ENCODE peak calls at places on chromosomes 5 and 9, in five cellular contexts. X, V, U, L and K are unnamed samples.

GRCh38 chr9:86043999-86044398 is 55.4 kb downstream of the GOLM1 start:
- DNase-seq in L (no peak), V (no peak), U (peak), X (no peak), K (no peak)

GRCh38 chr9:107933042-107933441 is 443.5 kb upstream of the KLF4 start:
- DNase-seq in L (no peak), U (no peak), X (no peak), V (no peak), K (no peak)

GRCh38 chr5:58080573-58080972 is 379.3 kb downstream of the PLK2 start:
- DNase-seq in U (no peak), V (no peak), X (no peak), L (no peak), K (no peak)

GRCh38 chr5:69450116-69450515 is 35.2 kb downstream of the MARVELD2 start:
- DNase-seq in U (no peak), L (no peak), X (no peak), V (no peak), K (no peak)

GRCh38 chr5:132464155-132464939 is 26.2 kb downstream of the IRF1 start:
- DNase-seq in V (no peak), L (no peak), X (no peak), U (no peak), K (no peak)

GRCh38 chr5:33890147-33890546 is 1.6 kb downstream of the ADAMTS12 start:
- DNase-seq in L (no peak), X (no peak), V (no peak), U (no peak), K (no peak)

GRCh38 chr5:147849226-147849625 is 17.8 kb upstream of the SPINK1 start:
- DNase-seq in V (no peak), U (no peak), X (no peak), L (no peak), K (no peak)

GRCh38 chr9:126411225-126411947 is 84.8 kb downstream of the MVB12B start:
- DNase-seq in X (no peak), L (no peak), V (no peak), U (no peak), K (no peak)

GRCh38 chr9:75033789-75034473 is 5.8 kb upstream of the CARNMT1 start:
- DNase-seq in U (no peak), V (no peak), X (no peak), L (no peak), K (no peak)

GRCh38 chr5:159887050-159887449 is 29.2 kb upstream of the ADRA1B start:
- DNase-seq in X (no peak), V (no peak), U (no peak), L (no peak), K (no peak)

GRCh38 chr5:127564002-127564769 is 46.7 kb downstream of the PRRC1 start:
- DNase-seq in V (peak), U (no peak), L (peak), X (no peak), K (no peak)

GRCh38 chr5:150452914-150453313 is 3.4 kb upstream of the RPS14 start:
- DNase-seq in X (no peak), U (no peak), V (no peak), L (no peak), K (no peak)

GRCh38 chr9:133369923-133370322 is 5.9 kb downstream of the SURF4 start:
- DNase-seq in V (no peak), U (no peak), X (no peak), L (no peak), K (no peak)

DNA sequence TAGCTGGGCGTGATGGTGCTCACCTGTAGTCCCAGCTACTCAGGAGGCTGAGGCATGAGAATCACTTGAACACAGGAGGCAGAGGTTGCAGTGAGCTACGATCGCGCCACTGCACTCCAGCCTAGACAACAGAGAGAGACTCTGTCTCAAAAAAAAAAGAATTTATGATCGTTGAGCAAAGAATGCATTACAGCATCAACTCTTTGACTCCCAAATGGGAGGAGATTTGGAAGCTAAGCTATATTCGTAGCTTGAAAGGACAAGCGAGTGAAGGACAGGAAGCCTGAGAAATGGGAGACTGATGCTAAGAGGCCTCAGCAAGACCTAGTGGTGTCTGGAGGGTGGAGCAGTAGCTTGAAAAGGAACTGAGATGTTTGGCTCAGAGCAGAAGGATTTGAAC is 10.3 kb upstream of the CCIN start:
- DNase-seq in V (no peak), U (no peak), L (no peak), X (no peak), K (no peak)
- H3K27ac ChIP-seq in V (peak), U (peak), L (no peak), X (no peak), K (peak)

GRCh38 chr5:88952344-88952743 is 69.4 kb upstream of the MEF2C start:
- DNase-seq in X (no peak), U (no peak), L (no peak), V (no peak), K (no peak)
- TF ChIP-seq POLR2AphosphoS5 in X (no peak), U (no peak), L (no peak), V (no peak), K (no peak)

DNA sequence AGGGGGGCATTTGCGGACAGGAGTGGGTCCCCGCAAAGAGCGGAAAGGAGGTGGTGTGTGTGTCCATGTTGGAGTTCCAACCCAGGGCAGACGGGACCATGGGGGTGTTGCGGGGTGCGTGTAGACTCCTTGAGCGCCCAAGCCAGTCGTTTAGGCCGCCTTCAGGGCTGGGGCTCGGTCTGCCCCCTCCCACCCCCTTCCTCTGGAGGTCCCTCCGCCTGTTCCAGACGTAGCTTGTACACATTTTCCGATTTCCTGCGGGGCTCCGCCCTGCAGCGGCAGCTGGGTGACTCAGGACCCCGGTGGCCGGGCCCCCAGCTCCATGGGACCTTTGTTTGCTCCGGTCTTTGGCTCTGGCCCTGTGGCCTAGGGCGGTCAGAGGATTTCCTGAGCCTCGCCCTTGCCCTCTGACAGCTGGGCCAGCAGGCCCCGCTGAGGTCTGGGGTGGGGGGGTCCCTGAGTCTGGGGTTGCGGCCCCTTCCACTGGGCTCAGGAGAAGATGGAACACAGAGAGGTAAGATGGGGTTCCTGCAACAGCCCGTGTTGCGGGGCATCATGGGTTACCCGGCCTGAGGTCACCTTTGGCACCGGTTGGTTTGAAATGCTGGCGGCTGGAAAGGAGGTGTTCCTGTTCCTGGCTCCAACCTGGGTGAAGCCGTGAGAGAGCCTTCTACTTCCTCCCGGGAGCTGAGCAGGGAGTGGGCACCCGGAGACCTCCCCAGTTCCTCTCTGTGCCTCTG is 1.5 kb downstream of the PKN3 start:
- DNase-seq in L (no peak), X (no peak), V (peak), U (no peak), K (peak)
- H3K27ac ChIP-seq in L (peak), X (no peak), V (peak), U (peak), K (peak)

GRCh38 chr5:141564216-141564692 is 54.5 kb downstream of the DIAPH1 start:
- DNase-seq in V (peak), U (no peak), L (peak), X (peak), K (no peak)
- TF ChIP-seq POLR2AphosphoS5 in V (peak), U (no peak), L (peak), X (no peak), K (no peak)

DNA sequence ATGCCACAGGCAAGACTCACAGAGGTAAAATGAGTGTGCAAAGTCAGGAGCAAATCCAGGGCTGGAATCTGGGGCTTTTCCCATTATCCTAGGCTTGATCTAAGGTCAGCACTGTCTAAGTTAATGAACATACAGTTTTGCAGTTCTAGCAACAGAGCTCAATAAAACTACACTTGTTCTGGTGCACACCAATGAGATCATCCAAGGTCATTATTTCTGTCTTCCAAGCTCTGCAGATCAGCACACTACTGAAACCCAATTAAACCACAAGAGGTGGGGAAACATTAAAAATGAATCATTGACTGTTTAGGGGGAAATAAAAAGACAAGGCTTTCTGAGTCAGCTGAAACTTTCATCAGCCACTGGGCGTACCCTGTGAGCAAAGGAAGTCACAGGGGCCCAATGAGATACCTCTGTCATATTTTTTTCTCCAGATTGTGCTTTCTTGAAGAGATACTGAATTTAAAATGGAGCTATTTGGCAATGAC is 662.2 kb upstream of the ZNF608 start:
- DNase-seq in L (no peak), X (no peak), V (no peak), U (no peak), K (no peak)
- H3K27ac ChIP-seq in L (no peak), X (no peak), V (peak), U (peak), K (no peak)

DNA sequence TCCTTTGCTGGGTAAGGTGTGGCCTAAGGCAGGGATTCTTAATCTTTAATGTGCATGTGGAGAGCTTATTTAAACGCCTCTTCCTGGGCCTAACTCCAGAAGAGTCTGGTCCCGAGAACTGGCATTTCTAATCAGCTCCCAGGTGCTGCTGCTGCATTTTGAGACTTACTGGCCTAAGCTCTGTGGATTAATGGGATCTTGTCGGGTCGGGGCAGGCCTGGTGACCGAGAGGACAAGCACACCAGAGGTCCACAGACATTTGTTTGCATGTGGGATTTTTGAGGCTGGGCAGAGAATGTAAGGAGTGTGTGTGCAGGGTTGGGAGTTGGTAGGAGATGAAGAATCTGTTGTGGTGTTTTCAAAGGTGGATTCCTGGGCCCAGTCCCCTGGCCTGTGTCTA is 95.0 kb upstream of the DAP start:
- DNase-seq in L (no peak), X (no peak), U (no peak), V (no peak), K (no peak)
- TF ChIP-seq POLR2AphosphoS5 in L (no peak), X (no peak), U (no peak), V (no peak), K (no peak)

GRCh38 chr9:93434056-93434455 is 17.4 kb upstream of the FAM120A start:
- DNase-seq in U (no peak), X (no peak), V (no peak), L (no peak), K (no peak)
- H3K27ac ChIP-seq in U (no peak), X (no peak), V (no peak), L (no peak), K (no peak)

GRCh38 chr9:94919376-94920098 is 193.0 kb downstream of the AOPEP start:
- DNase-seq in U (peak), V (no peak), L (no peak), X (no peak), K (peak)

GRCh38 chr9:94920439-94920951 is 194.0 kb downstream of the AOPEP start:
- DNase-seq in V (no peak), X (no peak), L (no peak), U (no peak), K (peak)

GRCh38 chr9:94922098-94922607 is 195.7 kb downstream of the AOPEP start:
- DNase-seq in V (no peak), X (no peak), U (no peak), L (peak), K (no peak)

GRCh38 chr9:94921656-94922055 is 195.2 kb downstream of the AOPEP start:
- DNase-seq in L (no peak), X (no peak), V (no peak), U (no peak), K (no peak)

GRCh38 chr9:94921072-94921471 is 194.6 kb downstream of the AOPEP start:
- DNase-seq in X (no peak), V (no peak), U (no peak), L (no peak), K (no peak)
- TF ChIP-seq POLR2AphosphoS5 in X (no peak), V (no peak), U (no peak), L (no peak), K (no peak)

GRCh38 chr9:124886461-124886860 is 24.5 kb downstream of the ARPC5L start:
- DNase-seq in V (no peak), U (no peak), L (no peak), X (no peak), K (no peak)
- H3K27ac ChIP-seq in V (no peak), U (no peak), L (no peak), X (no peak), K (no peak)

DNA sequence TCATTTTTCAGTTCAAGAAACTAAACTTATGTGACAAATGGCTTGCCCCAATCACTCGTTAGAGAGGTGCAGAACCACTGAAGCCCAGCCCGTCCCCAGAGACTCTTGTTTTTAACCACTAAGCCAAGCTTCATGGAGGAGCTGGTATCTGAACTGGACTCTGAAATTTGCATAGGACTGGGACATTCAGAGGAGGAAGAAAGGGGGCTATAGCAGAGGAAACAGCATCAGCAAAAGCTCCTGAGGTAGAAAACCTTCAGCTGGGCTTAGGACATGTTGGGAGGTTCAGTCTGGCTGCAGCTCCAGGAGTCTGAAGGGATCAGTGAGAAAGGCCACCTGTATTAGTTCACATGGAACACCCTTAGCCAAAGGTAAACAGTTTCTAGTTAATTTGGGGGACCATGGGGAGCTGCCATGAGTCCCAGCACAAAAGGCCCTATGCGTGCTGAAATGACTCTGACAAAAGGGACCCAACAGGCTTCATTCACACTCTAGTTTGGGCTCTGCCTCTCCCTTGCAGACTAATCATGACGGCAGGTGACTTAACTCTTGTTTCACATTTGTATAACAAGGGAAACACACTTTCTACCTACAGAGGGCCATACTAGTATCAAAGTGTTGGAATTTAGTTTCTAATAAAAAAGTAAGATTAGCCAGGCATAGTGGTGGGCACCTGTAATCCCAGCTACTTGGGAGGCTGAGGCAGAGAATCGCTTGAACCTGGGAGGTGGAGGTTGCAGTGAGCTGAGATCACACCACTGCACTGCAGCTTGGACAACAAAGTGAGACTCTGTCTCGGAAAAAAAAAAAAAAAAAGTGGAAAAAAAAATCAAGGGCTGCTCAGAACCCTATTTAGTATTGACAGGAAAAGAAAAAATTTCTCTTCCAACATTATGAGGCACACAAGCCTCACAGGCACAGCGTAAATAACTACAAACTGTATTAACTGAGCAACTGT is 10.2 kb downstream of the FBXO10 start:
- DNase-seq in U (no peak), X (no peak), L (no peak), V (no peak), K (no peak)
- TF ChIP-seq POLR2AphosphoS5 in U (no peak), X (no peak), L (no peak), V (no peak), K (no peak)